ENCODE peak calls at places on chromosome 3, in eight cellular contexts. B, E, R, Z, A, G, C and Y are unnamed samples.

GRCh38 chr3:141486735-141487418 is at the start of gene RASA2:
- DNase-seq in B (peak; percentile 87), E (peak; percentile 89), R (peak; percentile 66), Z (peak; percentile 84), A (peak; percentile 77), G (peak; percentile 74), C (peak; percentile 80), Y (no peak)

GRCh38 chr3:187737401-187738088 is 7.7 kb downstream of the BCL6 start:
- DNase-seq in B (peak; percentile 85), E (peak; percentile 82), R (peak; percentile 79), Z (peak; percentile 69), A (peak; percentile 66), G (peak; percentile 91), C (peak; percentile 86), Y (peak; percentile 62)

GRCh38 chr3:138381413-138381901 is 33.1 kb downstream of the MRAS start:
- DNase-seq in B (peak; percentile 66), E (peak; percentile 75), R (peak; percentile 56), Z (peak; percentile 34), A (peak; percentile 59), G (no peak), C (peak; percentile 78), Y (no peak)

GRCh38 chr3:148943531-148944200 is 47.7 kb upstream of the GYG1 start:
- DNase-seq in B (peak; percentile 90), E (no peak), R (no peak), Z (peak; percentile 96), A (peak; percentile 92), G (no peak), C (no peak), Y (no peak)

GRCh38 chr3:38084019-38084968 is 45.3 kb downstream of the DLEC1 start:
- DNase-seq in B (peak; percentile 69), E (peak; percentile 59), R (no peak), Z (peak; percentile 40), A (peak; percentile 33), G (no peak), C (no peak), Y (no peak)

GRCh38 chr3:128360243-128360642 is 106.4 kb downstream of the DNAJB8 start:
- DNase-seq in B (no peak), E (no peak), R (no peak), Z (no peak), A (no peak), G (no peak), C (no peak), Y (no peak)

GRCh38 chr3:58536501-58537411 is at the start of gene ACOX2:
- DNase-seq in B (peak; percentile 90), E (peak; percentile 79), R (peak; percentile 79), Z (peak; percentile 67), A (peak; percentile 79), G (peak; percentile 89), C (peak; percentile 89), Y (no peak)

GRCh38 chr3:177306252-177306651 is 109.0 kb upstream of the TBL1XR1 start:
- DNase-seq in B (peak; percentile 55), E (no peak), R (no peak), Z (peak; percentile 60), A (peak; percentile 26), G (no peak), C (no peak), Y (no peak)

GRCh38 chr3:126202281-126203079 is 22.1 kb upstream of the ALDH1L1 start:
- DNase-seq in B (no peak), E (no peak), R (no peak), Z (no peak), A (no peak), G (no peak), C (no peak), Y (no peak)

GRCh38 chr3:110343376-110343775 is 728.2 kb upstream of the NECTIN3 start:
- DNase-seq in B (peak; percentile 66), E (no peak), R (no peak), Z (peak; percentile 55), A (peak; percentile 66), G (no peak), C (no peak), Y (no peak)

GRCh38 chr3:52518723-52519444 is 14.8 kb downstream of the NT5DC2 start:
- DNase-seq in B (peak; percentile 45), E (peak; percentile 71), R (no peak), Z (no peak), A (no peak), G (no peak), C (no peak), Y (no peak)

GRCh38 chr3:43173949-43174348 is 68.1 kb upstream of the POMGNT2 start:
- DNase-seq in B (no peak), E (no peak), R (no peak), Z (no peak), A (no peak), G (no peak), C (no peak), Y (no peak)

GRCh38 chr3:23435318-23435717 is 232.2 kb downstream of the UBE2E2 start:
- DNase-seq in B (no peak), E (no peak), R (no peak), Z (no peak), A (no peak), G (no peak), C (no peak), Y (no peak)

GRCh38 chr3:122258757-122259371 is 66.2 kb upstream of the CSTA start:
- DNase-seq in B (peak; percentile 79), E (peak; percentile 49), R (peak; percentile 74), Z (peak; percentile 60), A (peak; percentile 65), G (peak; percentile 79), C (peak; percentile 77), Y (no peak)

GRCh38 chr3:52890735-52891134 is 6.6 kb downstream of the STIMATE start:
- DNase-seq in B (no peak), E (no peak), R (no peak), Z (peak; percentile 15), A (no peak), G (no peak), C (no peak), Y (no peak)

GRCh38 chr3:8970971-8971589 is 7.8 kb upstream of the RAD18 start:
- DNase-seq in B (peak; percentile 77), E (peak; percentile 66), R (no peak), Z (peak; percentile 67), A (peak; percentile 62), G (no peak), C (peak; percentile 54), Y (peak; percentile 51)

GRCh38 chr3:193240850-193241706 is at the start of gene PLAAT1:
- DNase-seq in B (peak; percentile 76), E (peak; percentile 70), R (peak; percentile 71), Z (peak; percentile 38), A (peak; percentile 17), G (peak; percentile 64), C (peak; percentile 83), Y (no peak)

GRCh38 chr3:33047842-33048834 is 48.8 kb downstream of the GLB1 start:
- DNase-seq in B (no peak), E (no peak), R (no peak), Z (no peak), A (no peak), G (no peak), C (no peak), Y (no peak)

GRCh38 chr3:39142067-39142466 is 11.3 kb downstream of the CSRNP1 start:
- DNase-seq in B (no peak), E (no peak), R (no peak), Z (no peak), A (no peak), G (no peak), C (no peak), Y (no peak)

GRCh38 chr3:127252446-127252845 is 35.4 kb downstream of the PRR20G start:
- DNase-seq in B (no peak), E (no peak), R (no peak), Z (no peak), A (no peak), G (no peak), C (no peak), Y (no peak)

GRCh38 chr3:127250032-127250431 is 37.8 kb downstream of the PRR20G start:
- DNase-seq in B (no peak), E (no peak), R (no peak), Z (no peak), A (no peak), G (no peak), C (no peak), Y (no peak)

DNA sequence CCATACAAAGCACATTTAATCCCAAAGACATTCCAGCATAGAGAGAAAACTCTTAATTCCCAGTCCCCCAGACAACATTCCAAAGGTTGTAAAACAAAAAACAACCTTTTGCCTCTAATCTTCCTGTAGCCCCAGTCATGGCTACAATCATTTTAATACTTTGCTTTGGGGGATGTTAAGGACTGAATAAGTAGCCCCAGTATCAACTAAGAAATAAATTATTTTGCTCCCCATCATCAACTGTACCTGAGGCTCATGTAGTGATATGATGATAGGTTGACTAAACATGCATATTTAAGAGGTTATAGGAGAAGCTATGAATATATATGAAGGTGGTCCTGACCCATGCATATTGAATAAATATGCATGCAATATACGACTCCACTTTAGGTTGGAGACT is 40.6 kb downstream of the PRR20G start:
- DNase-seq in B (no peak), E (no peak), R (no peak), Z (no peak), A (no peak), G (no peak), C (no peak), Y (no peak)
- TF ChIP-seq CTCF in B (no peak), E (no peak), R (no peak), Z (no peak), A (no peak), G (no peak), C (no peak), Y (no peak)

DNA sequence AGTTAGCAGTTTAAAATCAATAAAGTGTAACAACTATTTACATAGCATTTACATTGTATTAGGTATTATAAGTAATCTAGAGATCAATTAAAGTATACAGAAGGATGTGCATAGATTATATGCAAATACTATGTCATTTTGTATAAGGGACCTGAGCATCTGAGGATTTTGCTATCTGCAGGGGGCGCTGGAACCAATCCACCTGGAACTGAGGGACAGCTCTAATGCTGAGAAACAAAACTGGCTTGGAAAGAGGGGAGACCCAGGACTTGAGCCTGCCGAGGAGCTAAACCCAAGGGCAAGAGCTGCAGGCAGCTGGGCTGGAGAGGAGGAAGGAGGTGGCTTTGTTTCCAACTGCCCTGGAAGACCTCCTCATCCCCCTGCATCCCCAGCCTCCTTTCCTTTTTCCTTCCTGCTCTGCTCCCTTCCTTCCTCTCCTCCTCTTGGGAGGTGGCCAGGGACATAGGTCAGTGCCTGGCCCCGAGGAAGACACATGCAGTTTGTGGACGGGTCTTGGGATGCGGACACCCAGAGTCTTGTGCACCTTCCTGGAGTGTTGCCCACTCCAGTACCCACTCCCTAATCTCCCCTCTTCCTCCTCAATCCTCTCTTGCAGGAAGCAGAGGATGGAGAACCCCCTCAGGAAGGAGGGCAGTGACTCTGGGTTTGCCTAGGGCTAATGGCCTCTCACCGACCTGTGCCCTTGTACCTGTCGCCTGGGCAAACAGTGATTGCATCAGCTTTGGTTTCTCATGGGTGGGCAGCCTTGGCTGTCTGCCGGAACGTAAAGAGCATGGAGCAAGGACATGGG is 826 bp upstream of the RTP3 start:
- DNase-seq in B (peak; percentile 21), E (no peak), R (no peak), Z (no peak), A (no peak), G (peak; percentile 70), C (no peak), Y (no peak)
- TF ChIP-seq CTCF in B (peak; percentile 38), E (no peak), R (peak; percentile 35), Z (peak; percentile 30), A (peak; percentile 30), G (peak; percentile 21), C (peak; percentile 31), Y (no peak)

GRCh38 chr3:10738688-10739372 is 77.2 kb upstream of the SLC6A11 start:
- DNase-seq in B (peak; percentile 78), E (peak; percentile 75), R (peak; percentile 73), Z (peak; percentile 57), A (peak; percentile 65), G (peak; percentile 69), C (peak; percentile 71), Y (peak; percentile 67)
- TF ChIP-seq CTCF in B (peak; percentile 92), E (peak; percentile 22), R (peak; percentile 90), Z (peak; percentile 86), A (peak; percentile 76), G (peak; percentile 74), C (peak; percentile 84), Y (no peak)

GRCh38 chr3:195175476-195176337 is 95.3 kb downstream of the XXYLT1 start:
- DNase-seq in B (no peak), E (no peak), R (no peak), Z (no peak), A (no peak), G (no peak), C (no peak), Y (no peak)
- TF ChIP-seq CTCF in B (no peak), E (no peak), R (no peak), Z (no peak), A (no peak), G (no peak), C (no peak), Y (no peak)